ENCODE peak calls at places on chromosomes 7 and 10, in six cellular contexts. E is K562, F is HCT116, P is heart left ventricle, B is aorta, V is heart right ventricle. O is an unnamed sample.

GRCh38 chr10:77641788-77642397 is 4.3 kb upstream of the KCNMA1 start:
- ATAC-seq in E (peak; percentile 81), F (peak; percentile 69), P (no peak), B (peak; percentile 55), V (no peak), O (no peak)

GRCh38 chr10:119634219-119634544 is 17.0 kb upstream of the BAG3 start:
- ATAC-seq in E (peak; percentile 91), F (no peak), P (peak; percentile 56), B (peak; percentile 71), V (no peak), O (peak; percentile 70)

GRCh38 chr7:91836065-91836368 is 44.5 kb downstream of the MTERF1 start:
- ATAC-seq in E (no peak), F (no peak), P (no peak), B (no peak), V (no peak), O (no peak)

GRCh38 chr10:490256-490655 is 199.2 kb downstream of the DIP2C start:
- ATAC-seq in E (no peak), F (no peak), P (peak; percentile 60), B (peak; percentile 69), V (peak; percentile 55), O (peak; percentile 96)

GRCh38 chr10:14602807-14603538 is 171.7 kb downstream of the FAM107B start:
- ATAC-seq in E (no peak), F (no peak), P (no peak), B (no peak), V (no peak), O (no peak)

GRCh38 chr7:70799841-70800405 is 332.0 kb upstream of the GALNT17 start:
- ATAC-seq in E (no peak), F (no peak), P (no peak), B (no peak), V (no peak), O (no peak)

GRCh38 chr7:17118412-17118811 is 180.0 kb upstream of the AHR start:
- ATAC-seq in E (no peak), F (no peak), P (no peak), B (no peak), V (no peak), O (no peak)

GRCh38 chr7:1054438-1055083 is 10.2 kb downstream of the GPR146 start:
- ATAC-seq in E (no peak), F (no peak), P (peak; percentile 24), B (no peak), V (peak; percentile 17), O (peak; percentile 23)

GRCh38 chr7:27782849-27783248 is 42.9 kb downstream of the TAX1BP1 start:
- ATAC-seq in E (no peak), F (no peak), P (no peak), B (no peak), V (no peak), O (no peak)

GRCh38 chr7:129970816-129971215 is 18.1 kb upstream of the UBE2H start:
- ATAC-seq in E (no peak), F (peak; percentile 29), P (no peak), B (no peak), V (peak; percentile 54), O (peak; percentile 22)

GRCh38 chr10:12397147-12397896 is 48.0 kb downstream of the CAMK1D start:
- ATAC-seq in E (no peak), F (no peak), P (no peak), B (no peak), V (no peak), O (no peak)

GRCh38 chr7:110813986-110814385 is 276.9 kb upstream of the LRRN3 start:
- ATAC-seq in E (no peak), F (no peak), P (no peak), B (no peak), V (no peak), O (no peak)

GRCh38 chr7:37439282-37440021 is 9.2 kb downstream of the ELMO1 start:
- ATAC-seq in E (no peak), F (no peak), P (no peak), B (no peak), V (no peak), O (no peak)

GRCh38 chr10:21065621-21066248 is 168.6 kb upstream of the NEBL start:
- ATAC-seq in E (no peak), F (no peak), P (no peak), B (no peak), V (no peak), O (no peak)

GRCh38 chr10:46330881-46331280 is 44.1 kb downstream of the ANTXRL start:
- ATAC-seq in E (no peak), F (no peak), P (no peak), B (no peak), V (no peak), O (no peak)

GRCh38 chr10:47296111-47296894 is 3.7 kb upstream of the GDF10 start:
- ATAC-seq in E (no peak), F (no peak), P (no peak), B (no peak), V (no peak), O (peak; percentile 33)

GRCh38 chr10:35784751-35785150 is 142.7 kb upstream of the FZD8 start:
- ATAC-seq in E (no peak), F (no peak), P (no peak), B (no peak), V (no peak), O (no peak)

GRCh38 chr7:153886506-153887391 is 165.4 kb upstream of the DPP6 start:
- ATAC-seq in E (no peak), F (no peak), P (no peak), B (no peak), V (no peak), O (peak; percentile 50)

GRCh38 chr7:55522268-55522902 is 49.9 kb downstream of the VOPP1 start:
- ATAC-seq in E (no peak), F (no peak), P (no peak), B (no peak), V (no peak), O (no peak)

GRCh38 chr7:55250313-55250712 is 114.8 kb upstream of the LANCL2 start:
- ATAC-seq in E (peak; percentile 51), F (peak; percentile 67), P (no peak), B (no peak), V (no peak), O (no peak)

GRCh38 chr7:30503273-30504212 is 1.1 kb downstream of the GGCT start:
- ATAC-seq in E (no peak), F (no peak), P (no peak), B (no peak), V (no peak), O (no peak)

GRCh38 chr7:117157871-117158209 is 165.0 kb downstream of the WNT2 start:
- ATAC-seq in E (no peak), F (peak; percentile 38), P (no peak), B (peak; percentile 56), V (peak; percentile 15), O (no peak)

GRCh38 chr10:109187677-109188076 is 735.6 kb downstream of the XPNPEP1 start:
- ATAC-seq in E (no peak), F (no peak), P (no peak), B (no peak), V (no peak), O (no peak)
- H3K9me3 ChIP-seq in E (no peaks in the 10 kb centered on the region), F (peaks cover 32% of the 10 kb centered on the region), P (peaks cover 40% of the 10 kb centered on the region), B (peaks cover 11% of the 10 kb centered on the region), V (peaks cover 79% of the 10 kb centered on the region), O (no peaks in the 10 kb centered on the region)

GRCh38 chr7:24743471-24743870 is 13.8 kb downstream of the GSDME start:
- ATAC-seq in E (no peak), F (no peak), P (no peak), B (no peak), V (no peak), O (no peak)

GRCh38 chr7:24750441-24751055 is 6.7 kb downstream of the GSDME start:
- ATAC-seq in E (no peak), F (no peak), P (no peak), B (no peak), V (no peak), O (no peak)

GRCh38 chr7:24751484-24751883 is 5.8 kb downstream of the GSDME start:
- ATAC-seq in E (no peak), F (no peak), P (no peak), B (no peak), V (no peak), O (no peak)

GRCh38 chr7:24752073-24752800 is 5.0 kb downstream of the GSDME start:
- ATAC-seq in E (no peak), F (no peak), P (no peak), B (no peak), V (no peak), O (no peak)

DNA sequence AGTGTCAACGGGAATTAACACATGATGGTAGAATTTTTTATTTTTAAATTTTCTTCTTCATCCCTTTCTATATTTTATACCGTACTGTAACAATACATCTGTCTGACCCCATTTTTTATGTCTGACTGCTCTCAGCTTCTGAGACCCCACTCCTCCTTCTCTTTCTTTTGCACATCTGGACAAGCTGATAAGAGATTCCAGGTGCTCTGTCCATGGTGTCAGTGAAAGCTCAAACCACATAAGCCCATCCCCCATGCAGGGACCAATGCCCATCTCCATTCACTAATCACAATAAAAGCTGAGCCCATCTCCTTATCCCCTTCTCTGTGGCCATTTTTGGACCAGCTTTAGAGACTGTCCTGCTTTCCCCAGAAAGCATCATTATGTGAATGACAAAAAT is 8.7 kb downstream of the GSDME start:
- ATAC-seq in E (peak; percentile 47), F (no peak), P (no peak), B (no peak), V (no peak), O (no peak)
- H3K4me3 ChIP-seq in E (no peak overlapping the region), F (no peak overlapping the region), P (no peak overlapping the region), B (no peak overlapping the region), V (no peak overlapping the region), O (no peak overlapping the region)

DNA sequence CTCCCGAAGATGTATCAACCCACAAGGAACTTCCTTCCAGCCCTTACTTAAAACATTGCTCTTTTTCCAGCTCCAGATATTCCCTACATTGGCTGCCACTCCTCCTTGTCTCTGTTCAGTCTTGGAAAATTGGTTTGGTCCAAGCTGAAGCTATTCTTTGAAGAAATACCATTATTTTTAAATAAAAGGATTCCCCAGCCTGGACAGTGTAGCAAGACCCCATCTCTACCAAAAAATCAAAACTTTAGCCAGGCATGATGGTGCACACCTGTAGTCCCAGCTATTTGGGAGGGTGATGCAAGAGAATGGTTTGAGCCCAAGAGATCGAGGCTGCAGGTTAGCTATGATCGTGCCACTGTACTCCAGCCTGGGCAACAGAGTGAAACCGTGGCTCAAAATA is 159.8 kb downstream of the CUX1 start:
- ATAC-seq in E (no peak), F (no peak), P (no peak), B (no peak), V (no peak), O (no peak)
- H3K9me3 ChIP-seq in E (no peaks in the 10 kb centered on the region), F (no peaks in the 10 kb centered on the region), P (no peaks in the 10 kb centered on the region), B (no peaks in the 10 kb centered on the region), V (no peaks in the 10 kb centered on the region), O (no peaks in the 10 kb centered on the region)

GRCh38 chr7:2954433-2954853 is 89.2 kb downstream of the CARD11 start:
- ATAC-seq in E (no peak), F (no peak), P (no peak), B (no peak), V (no peak), O (no peak)

GRCh38 chr7:2956526-2957368 is 86.9 kb downstream of the CARD11 start:
- ATAC-seq in E (peak; percentile 87), F (peak; percentile 66), P (no peak), B (no peak), V (no peak), O (no peak)

GRCh38 chr7:2953588-2954407 is 89.9 kb downstream of the CARD11 start:
- ATAC-seq in E (no peak), F (peak; percentile 6), P (no peak), B (no peak), V (no peak), O (no peak)

GRCh38 chr7:2955177-2955768 is 88.4 kb downstream of the CARD11 start:
- ATAC-seq in E (peak; percentile 20), F (no peak), P (no peak), B (no peak), V (no peak), O (no peak)

GRCh38 chr7:2956076-2956475 is 87.6 kb downstream of the CARD11 start:
- ATAC-seq in E (peak; percentile 24), F (no peak), P (no peak), B (no peak), V (no peak), O (no peak)
- H3K4me3 ChIP-seq in E (no peak overlapping the region), F (no peak overlapping the region), P (no peak overlapping the region), B (no peak overlapping the region), V (no peak overlapping the region), O (no peak overlapping the region)

O was measured in gastroesophageal sphincter.